ENCODE peak calls at places on chromosomes 3 and 15, in ten cellular contexts. One of them, this sample, is unnamed.

GRCh38 chr15:90064931-90065681 is 37.2 kb downstream of the IDH2 start:
- DNase-seq in body of pancreas: peak; percentile 55
- DNase-seq in A549: no peak
- DNase-seq in NB4: peak; percentile 77
- DNase-seq in HepG2: no peak
- DNase-seq in prostate gland: no peak
- DNase-seq in stomach: no peak
- DNase-seq in adrenal gland: peak; percentile 74
- DNase-seq in tibial nerve: no peak
- DNase-seq in ovary: no peak
- DNase-seq in this sample: no peak

GRCh38 chr15:40825661-40826088 is 2.8 kb downstream of the PPP1R14D start:
- DNase-seq in body of pancreas: peak; percentile 67
- DNase-seq in A549: no peak
- DNase-seq in NB4: no peak
- DNase-seq in HepG2: peak; percentile 44
- DNase-seq in prostate gland: no peak
- DNase-seq in stomach: peak; percentile 41
- DNase-seq in adrenal gland: no peak
- DNase-seq in tibial nerve: no peak
- DNase-seq in ovary: no peak
- DNase-seq in this sample: no peak

GRCh38 chr3:194006102-194006501 is 129.8 kb upstream of the HES1 start:
- DNase-seq in body of pancreas: no peak
- DNase-seq in A549: no peak
- DNase-seq in NB4: no peak
- DNase-seq in HepG2: no peak
- DNase-seq in prostate gland: no peak
- DNase-seq in stomach: no peak
- DNase-seq in adrenal gland: no peak
- DNase-seq in tibial nerve: no peak
- DNase-seq in ovary: no peak
- DNase-seq in this sample: no peak

GRCh38 chr15:59516655-59517461 is 78.9 kb downstream of the FAM81A start:
- DNase-seq in body of pancreas: no peak
- DNase-seq in A549: no peak
- DNase-seq in NB4: no peak
- DNase-seq in HepG2: no peak
- DNase-seq in prostate gland: no peak
- DNase-seq in stomach: no peak
- DNase-seq in adrenal gland: no peak
- DNase-seq in tibial nerve: no peak
- DNase-seq in ovary: no peak
- DNase-seq in this sample: no peak

GRCh38 chr3:72068621-72069020 is 283.7 kb upstream of the PROK2 start:
- DNase-seq in body of pancreas: no peak
- DNase-seq in A549: no peak
- DNase-seq in NB4: no peak
- DNase-seq in HepG2: no peak
- DNase-seq in prostate gland: no peak
- DNase-seq in stomach: no peak
- DNase-seq in adrenal gland: no peak
- DNase-seq in tibial nerve: no peak
- DNase-seq in ovary: no peak
- DNase-seq in this sample: no peak

GRCh38 chr3:86921981-86922680 is 68.8 kb downstream of the VGLL3 start:
- DNase-seq in body of pancreas: no peak
- DNase-seq in A549: no peak
- DNase-seq in NB4: no peak
- DNase-seq in HepG2: no peak
- DNase-seq in prostate gland: no peak
- DNase-seq in stomach: no peak
- DNase-seq in adrenal gland: no peak
- DNase-seq in tibial nerve: no peak
- DNase-seq in ovary: no peak
- DNase-seq in this sample: no peak

GRCh38 chr15:38316311-38316710 is 63.7 kb downstream of the SPRED1 start:
- DNase-seq in body of pancreas: no peak
- DNase-seq in A549: no peak
- DNase-seq in NB4: no peak
- DNase-seq in HepG2: no peak
- DNase-seq in prostate gland: no peak
- DNase-seq in stomach: no peak
- DNase-seq in adrenal gland: no peak
- DNase-seq in tibial nerve: no peak
- DNase-seq in ovary: no peak
- DNase-seq in this sample: no peak

GRCh38 chr3:64501298-64501906 is 186.4 kb downstream of the ADAMTS9 start:
- DNase-seq in body of pancreas: no peak
- DNase-seq in A549: no peak
- DNase-seq in NB4: no peak
- DNase-seq in HepG2: peak; percentile 97
- DNase-seq in prostate gland: peak; percentile 35
- DNase-seq in stomach: no peak
- DNase-seq in adrenal gland: no peak
- DNase-seq in tibial nerve: no peak
- DNase-seq in ovary: no peak
- DNase-seq in this sample: no peak

GRCh38 chr3:113560845-113561623 is 28.7 kb downstream of the SIDT1 start:
- DNase-seq in body of pancreas: no peak
- DNase-seq in A549: no peak
- DNase-seq in NB4: no peak
- DNase-seq in HepG2: no peak
- DNase-seq in prostate gland: no peak
- DNase-seq in stomach: no peak
- DNase-seq in adrenal gland: no peak
- DNase-seq in tibial nerve: no peak
- DNase-seq in ovary: no peak
- DNase-seq in this sample: no peak

GRCh38 chr15:70879386-70879785 is 12.8 kb downstream of the THAP10 start:
- DNase-seq in body of pancreas: no peak
- DNase-seq in A549: no peak
- DNase-seq in NB4: peak; percentile 21
- DNase-seq in HepG2: no peak
- DNase-seq in prostate gland: no peak
- DNase-seq in stomach: no peak
- DNase-seq in adrenal gland: no peak
- DNase-seq in tibial nerve: no peak
- DNase-seq in ovary: no peak
- DNase-seq in this sample: no peak

GRCh38 chr15:90871097-90871715 is 2.8 kb downstream of the FURIN start:
- DNase-seq in body of pancreas: peak; percentile 39
- DNase-seq in A549: no peak
- DNase-seq in NB4: peak; percentile 62
- DNase-seq in HepG2: no peak
- DNase-seq in prostate gland: no peak
- DNase-seq in stomach: no peak
- DNase-seq in adrenal gland: no peak
- DNase-seq in tibial nerve: no peak
- DNase-seq in ovary: peak; percentile 43
- DNase-seq in this sample: peak; percentile 89

GRCh38 chr3:173371848-173372487 is 25.6 kb upstream of the NLGN1 start:
- DNase-seq in body of pancreas: peak; percentile 17
- DNase-seq in A549: no peak
- DNase-seq in NB4: peak; percentile 18
- DNase-seq in HepG2: no peak
- DNase-seq in prostate gland: peak; percentile 5
- DNase-seq in stomach: no peak
- DNase-seq in adrenal gland: no peak
- DNase-seq in tibial nerve: no peak
- DNase-seq in ovary: peak; percentile 49
- DNase-seq in this sample: no peak

DNA sequence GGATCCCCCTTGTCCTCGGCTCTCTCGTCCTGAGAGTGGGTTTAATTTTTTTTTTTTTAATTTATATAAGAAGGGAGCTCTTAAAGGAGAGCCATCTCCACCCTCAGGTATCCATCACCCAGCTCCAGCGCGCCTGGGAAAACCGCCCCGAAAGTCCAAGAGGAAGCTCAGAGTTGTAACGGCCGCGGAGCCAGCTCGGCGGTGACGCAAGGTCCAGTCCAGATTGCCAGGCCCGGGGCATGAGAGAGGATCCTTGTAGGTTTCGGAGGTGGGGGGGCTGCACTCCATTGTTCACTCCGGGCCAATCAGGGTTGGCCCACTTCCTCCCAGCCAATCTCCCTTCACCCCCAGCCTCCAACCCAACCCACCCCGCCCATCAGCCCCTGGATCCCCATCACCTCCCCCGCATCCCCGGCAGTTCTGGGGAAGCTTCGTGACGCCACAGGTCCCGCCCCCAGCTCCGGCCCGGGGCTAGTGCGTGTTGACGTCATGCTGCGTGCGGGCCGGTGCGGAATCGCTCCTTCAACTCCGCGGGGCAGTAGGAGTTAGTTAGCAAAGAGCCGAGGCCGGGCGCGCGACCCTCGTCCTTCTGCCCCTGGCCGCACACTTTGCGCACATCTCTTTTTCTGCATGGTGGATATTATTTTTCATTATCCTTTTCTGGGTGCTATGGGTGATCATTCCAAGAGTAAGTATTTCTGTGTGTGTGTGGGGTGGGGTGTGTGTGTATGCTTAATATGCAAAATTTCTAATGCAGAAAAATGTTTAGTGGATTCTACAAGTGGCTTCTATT is at the start of gene ISL2:
- DNase-seq in body of pancreas: peak; percentile 64
- DNase-seq in A549: peak; percentile 100
- DNase-seq in NB4: peak; percentile 99
- DNase-seq in HepG2: peak; percentile 95
- DNase-seq in prostate gland: peak; percentile 76
- DNase-seq in stomach: peak; percentile 67
- DNase-seq in adrenal gland: no peak
- DNase-seq in tibial nerve: no peak
- DNase-seq in ovary: no peak
- DNase-seq in this sample: peak; percentile 92
- TF ChIP-seq POLR2A in body of pancreas: no peak
- TF ChIP-seq POLR2A in A549: peak; percentile 95
- TF ChIP-seq POLR2A in NB4: peak; percentile 90
- TF ChIP-seq POLR2A in HepG2: peak; percentile 86
- TF ChIP-seq POLR2A in prostate gland: peak; percentile 63
- TF ChIP-seq POLR2A in stomach: no peak
- TF ChIP-seq POLR2A in adrenal gland: no peak
- TF ChIP-seq POLR2A in tibial nerve: no peak
- TF ChIP-seq POLR2A in ovary: no peak
- TF ChIP-seq POLR2A in this sample: no peak

DNA sequence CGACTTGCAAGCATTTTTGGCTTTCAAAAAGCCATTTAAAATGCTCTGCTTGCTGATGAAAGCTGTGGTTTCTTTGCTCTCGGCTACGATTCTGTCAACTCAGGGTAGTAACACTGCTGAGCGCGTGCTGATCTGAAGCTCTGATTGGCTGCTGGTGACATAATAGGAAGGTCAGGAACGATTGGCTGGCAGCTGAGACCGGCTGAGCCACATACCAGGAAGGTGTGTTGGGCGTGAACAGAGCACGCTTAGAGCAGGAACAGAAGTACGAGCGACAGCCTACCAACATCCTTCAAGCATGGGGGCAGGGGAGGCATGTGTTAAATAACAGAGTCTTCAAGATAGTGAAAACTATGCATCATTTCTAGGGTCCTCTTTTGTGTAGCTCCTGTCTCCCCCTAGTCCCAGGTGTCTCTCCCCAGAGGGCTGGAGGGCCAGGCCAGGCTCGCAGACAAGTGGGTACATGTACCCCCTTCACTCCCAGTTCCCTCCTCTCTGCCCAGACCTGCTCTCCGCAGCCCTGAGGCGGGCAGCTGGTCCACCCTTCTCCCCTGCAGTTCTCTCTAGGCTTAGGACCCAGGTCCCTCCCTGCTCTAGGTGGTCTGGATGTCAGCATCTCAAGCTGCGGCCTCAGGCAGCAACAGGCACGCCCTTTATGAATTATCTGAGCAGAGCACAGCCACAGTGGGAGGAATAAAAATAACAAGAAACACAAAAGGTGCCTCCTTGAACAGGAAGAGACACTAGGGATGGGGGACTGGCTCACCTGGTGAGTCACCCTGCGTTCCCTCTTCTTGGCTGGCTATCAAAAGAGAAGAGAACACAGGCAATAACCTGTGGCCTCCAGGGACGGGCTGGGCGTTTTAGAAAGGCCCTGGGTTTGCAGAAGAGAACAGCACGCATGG is 76.0 kb downstream of the TAMM41 start:
- DNase-seq in body of pancreas: peak; percentile 96
- DNase-seq in A549: peak; percentile 51
- DNase-seq in NB4: peak; percentile 74
- DNase-seq in HepG2: peak; percentile 83
- DNase-seq in prostate gland: peak; percentile 97
- DNase-seq in stomach: peak; percentile 91
- DNase-seq in adrenal gland: peak; percentile 82
- DNase-seq in tibial nerve: peak; percentile 16
- DNase-seq in ovary: peak; percentile 43
- DNase-seq in this sample: peak; percentile 93
- H3K4me3 ChIP-seq in body of pancreas: no peak overlapping the region
- H3K4me3 ChIP-seq in A549: no peak overlapping the region
- H3K4me3 ChIP-seq in NB4: no peak overlapping the region
- H3K4me3 ChIP-seq in HepG2: no peak overlapping the region
- H3K4me3 ChIP-seq in prostate gland: no peak overlapping the region
- H3K4me3 ChIP-seq in stomach: peak overlapping the region; percentile 2
- H3K4me3 ChIP-seq in adrenal gland: no peak overlapping the region
- H3K4me3 ChIP-seq in tibial nerve: peak overlapping the region; percentile 6
- H3K4me3 ChIP-seq in ovary: no peak overlapping the region
- H3K4me3 ChIP-seq in this sample: no peak overlapping the region

GRCh38 chr3:52907497-52907896 is 10.1 kb upstream of the STIMATE start:
- DNase-seq in body of pancreas: no peak
- DNase-seq in A549: no peak
- DNase-seq in NB4: no peak
- DNase-seq in HepG2: no peak
- DNase-seq in prostate gland: no peak
- DNase-seq in stomach: no peak
- DNase-seq in adrenal gland: no peak
- DNase-seq in tibial nerve: no peak
- DNase-seq in ovary: no peak
- DNase-seq in this sample: no peak
- TF ChIP-seq CTCF in body of pancreas: no peak
- TF ChIP-seq CTCF in A549: no peak
- TF ChIP-seq CTCF in NB4: no peak
- TF ChIP-seq CTCF in HepG2: no peak
- TF ChIP-seq CTCF in prostate gland: no peak
- TF ChIP-seq CTCF in stomach: no peak
- TF ChIP-seq CTCF in adrenal gland: no peak
- TF ChIP-seq CTCF in tibial nerve: no peak
- TF ChIP-seq CTCF in ovary: no peak
- TF ChIP-seq CTCF in this sample: no peak

DNA sequence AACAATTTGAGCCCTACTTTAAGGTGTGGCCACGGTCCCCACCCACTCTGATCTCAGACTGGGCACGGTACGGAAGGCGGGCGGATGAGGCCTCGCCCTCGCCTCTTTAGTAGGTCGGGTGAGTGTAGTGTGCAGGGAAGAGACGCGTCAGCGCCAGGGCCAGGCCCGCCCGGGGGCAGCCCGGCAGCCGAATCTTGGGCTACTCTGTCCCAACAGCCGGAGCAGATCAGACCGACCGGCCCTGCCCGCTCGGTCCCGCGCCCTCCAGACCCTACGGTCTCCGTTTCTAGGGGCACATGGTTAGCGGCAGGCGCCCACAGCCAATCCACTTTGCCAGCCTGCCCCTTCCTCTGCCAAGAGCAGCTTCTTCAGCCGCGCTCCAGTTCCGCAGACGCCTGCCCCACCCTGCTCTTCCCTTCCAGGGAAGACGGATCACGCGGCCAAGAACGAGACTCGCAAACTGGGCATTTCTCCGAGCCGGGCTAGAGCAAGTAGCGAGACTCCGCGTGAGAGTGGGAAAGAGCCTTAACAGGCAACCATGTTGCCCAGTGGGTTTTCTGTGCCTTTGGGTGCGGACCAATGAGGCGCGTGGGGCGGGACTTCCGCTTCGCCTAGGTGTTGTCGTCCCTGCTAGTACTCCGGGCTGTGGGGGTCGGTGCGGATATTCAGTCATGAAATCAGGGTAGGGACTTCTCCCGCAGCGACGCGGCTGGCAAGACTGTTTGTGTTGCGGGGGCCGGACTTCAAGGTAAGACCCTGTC is at the start of gene RNF13:
- DNase-seq in body of pancreas: peak; percentile 97
- DNase-seq in A549: peak; percentile 85
- DNase-seq in NB4: peak; percentile 91
- DNase-seq in HepG2: peak; percentile 89
- DNase-seq in prostate gland: peak; percentile 98
- DNase-seq in stomach: peak; percentile 97
- DNase-seq in adrenal gland: peak; percentile 98
- DNase-seq in tibial nerve: peak; percentile 97
- DNase-seq in ovary: peak; percentile 97
- DNase-seq in this sample: peak; percentile 98
- TF ChIP-seq POLR2A in body of pancreas: peak; percentile 92
- TF ChIP-seq POLR2A in A549: peak; percentile 78
- TF ChIP-seq POLR2A in NB4: peak; percentile 52
- TF ChIP-seq POLR2A in HepG2: peak; percentile 86
- TF ChIP-seq POLR2A in prostate gland: peak; percentile 66
- TF ChIP-seq POLR2A in stomach: no peak
- TF ChIP-seq POLR2A in adrenal gland: peak; percentile 49
- TF ChIP-seq POLR2A in tibial nerve: peak; percentile 81
- TF ChIP-seq POLR2A in ovary: peak; percentile 55
- TF ChIP-seq POLR2A in this sample: peak; percentile 46